ENCODE peak calls at places on chromosomes 1 and 21, in nine cellular contexts. G is uterus; N is cardiac muscle cell; L is neuronal stem cell; D is SJSA1; I is mesendoderm; F is heart right ventricle; B is GM23338; E is CD8-positive, alpha-beta memory T cell. P is an unnamed sample. For H3K36me3 and H3K27me3, the result is how much of the 10 kb centered on the place peaks cover.

GRCh38 chr1:116261227-116261626 is 111.8 kb upstream of the ATP1A1 start:
- DNase-seq in N (peak), F (no peak), D (no peak), I (peak), E (no peak), G (no peak), B (peak), L (no peak), P (no peak)

GRCh38 chr1:46481961-46482360 is 7.7 kb upstream of the DMBX1 start:
- DNase-seq in L (no peak), G (no peak), N (no peak), D (no peak), I (no peak), E (no peak), F (no peak), B (no peak), P (no peak)

GRCh38 chr21:41164981-41165650 is 2.8 kb upstream of the BACE2 start:
- DNase-seq in I (no peak), E (no peak), F (no peak), D (no peak), B (no peak), N (peak), G (peak), L (no peak), P (no peak)

GRCh38 chr1:61120998-61121397 is 38.6 kb downstream of the NFIA start:
- DNase-seq in D (no peak), I (no peak), L (no peak), N (peak), G (no peak), F (no peak), B (no peak), E (no peak), P (no peak)

GRCh38 chr21:33849839-33850238 is 65.8 kb downstream of the ATP5PO start:
- DNase-seq in F (no peak), L (no peak), N (no peak), D (no peak), I (no peak), B (no peak), E (no peak), G (no peak), P (no peak)

GRCh38 chr1:19645544-19646252 is 1.6 kb downstream of the NBL1 start:
- DNase-seq in I (no peak), F (peak), N (no peak), B (no peak), D (no peak), L (no peak), E (no peak), G (no peak), P (no peak)

GRCh38 chr1:219088778-219089557 is 84.7 kb upstream of the LYPLAL1 start:
- DNase-seq in B (no peak), I (peak), G (no peak), N (peak), L (no peak), F (peak), D (no peak), E (no peak), P (peak)

GRCh38 chr21:44784810-44785209 is 16.8 kb downstream of the UBE2G2 start:
- DNase-seq in D (no peak), E (no peak), N (no peak), B (no peak), L (no peak), F (no peak), I (no peak), G (no peak), P (peak)

GRCh38 chr21:38979271-38980196 is 173.8 kb downstream of the ETS2 start:
- DNase-seq in E (no peak), B (peak), F (no peak), N (peak), I (peak), L (no peak), D (no peak), G (no peak), P (no peak)

GRCh38 chr1:38128511-38128910 is 81.9 kb upstream of the POU3F1 start:
- DNase-seq in I (no peak), E (no peak), G (no peak), N (no peak), L (no peak), D (no peak), B (no peak), F (no peak), P (no peak)

GRCh38 chr1:204523605-204524215 is 7.5 kb downstream of the MDM4 start:
- DNase-seq in B (no peak), N (no peak), E (no peak), L (no peak), G (no peak), I (peak), F (no peak), D (no peak), P (no peak)

GRCh38 chr1:198778049-198778448 is 139.2 kb downstream of the PTPRC start:
- DNase-seq in L (no peak), D (peak), B (no peak), I (peak), F (no peak), N (no peak), E (no peak), G (no peak), P (no peak)

GRCh38 chr1:8358241-8358896 is 40.5 kb downstream of the SLC45A1 start:
- DNase-seq in B (no peak), E (no peak), F (no peak), D (no peak), I (no peak), L (no peak), N (no peak), G (peak), P (no peak)

GRCh38 chr1:8356256-8357209 is 38.6 kb downstream of the SLC45A1 start:
- DNase-seq in E (no peak), B (no peak), L (no peak), I (no peak), G (peak), D (no peak), N (no peak), F (no peak), P (no peak)

GRCh38 chr1:8358897-8359616 is 41.1 kb downstream of the SLC45A1 start:
- DNase-seq in F (no peak), E (no peak), D (no peak), N (no peak), I (no peak), B (no peak), G (peak), L (no peak), P (no peak)

GRCh38 chr1:8355439-8356255 is 37.7 kb downstream of the SLC45A1 start:
- DNase-seq in L (no peak), G (peak), F (no peak), I (no peak), D (no peak), B (no peak), E (no peak), N (no peak), P (no peak)

GRCh38 chr1:8357329-8358101 is 39.6 kb downstream of the SLC45A1 start:
- DNase-seq in B (no peak), D (no peak), G (peak), N (no peak), E (no peak), F (no peak), L (no peak), I (no peak), P (no peak)
- H3K36me3 ChIP-seq in B (under half), D (half or more), G (under half), N (half or more), E (half or more), F (half or more), L (half or more), I (under half), P (half or more)

DNA sequence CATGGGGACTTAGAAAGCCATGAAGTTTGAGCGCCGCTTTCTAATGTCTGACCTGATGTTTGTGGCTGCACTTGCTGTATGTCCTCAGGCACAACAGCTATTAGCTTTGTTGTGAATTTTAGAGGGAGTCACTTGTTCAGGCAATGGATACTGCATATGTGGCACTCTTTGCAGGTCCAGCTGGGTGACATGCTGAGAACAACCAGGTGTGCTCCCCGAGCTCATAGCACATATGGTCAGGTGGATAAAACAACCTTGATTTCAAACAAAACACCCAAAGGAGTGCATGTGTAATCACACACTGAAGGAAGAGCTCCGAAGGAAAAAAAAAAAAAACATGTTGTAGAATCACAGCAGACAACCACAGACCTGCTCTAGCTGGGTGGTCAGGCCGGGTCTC is 178.6 kb downstream of the BACH1 start:
- DNase-seq in F (no peak), I (no peak), E (no peak), G (no peak), N (no peak), B (no peak), D (no peak), L (no peak), P (no peak)
- H3K27ac ChIP-seq in F (no peak), I (no peak), E (no peak), G (no peak), N (no peak), B (no peak), D (no peak), L (no peak), P (no peak)

GRCh38 chr1:209422281-209422680 is 161.2 kb upstream of the CAMK1G start:
- DNase-seq in B (no peak), E (no peak), F (no peak), I (no peak), G (no peak), D (no peak), N (no peak), L (no peak), P (no peak)
- H3K27me3 ChIP-seq in B (under half), E (under half), F (under half), I (under half), G (under half), D (under half), N (under half), L (under half), P (under half)

DNA sequence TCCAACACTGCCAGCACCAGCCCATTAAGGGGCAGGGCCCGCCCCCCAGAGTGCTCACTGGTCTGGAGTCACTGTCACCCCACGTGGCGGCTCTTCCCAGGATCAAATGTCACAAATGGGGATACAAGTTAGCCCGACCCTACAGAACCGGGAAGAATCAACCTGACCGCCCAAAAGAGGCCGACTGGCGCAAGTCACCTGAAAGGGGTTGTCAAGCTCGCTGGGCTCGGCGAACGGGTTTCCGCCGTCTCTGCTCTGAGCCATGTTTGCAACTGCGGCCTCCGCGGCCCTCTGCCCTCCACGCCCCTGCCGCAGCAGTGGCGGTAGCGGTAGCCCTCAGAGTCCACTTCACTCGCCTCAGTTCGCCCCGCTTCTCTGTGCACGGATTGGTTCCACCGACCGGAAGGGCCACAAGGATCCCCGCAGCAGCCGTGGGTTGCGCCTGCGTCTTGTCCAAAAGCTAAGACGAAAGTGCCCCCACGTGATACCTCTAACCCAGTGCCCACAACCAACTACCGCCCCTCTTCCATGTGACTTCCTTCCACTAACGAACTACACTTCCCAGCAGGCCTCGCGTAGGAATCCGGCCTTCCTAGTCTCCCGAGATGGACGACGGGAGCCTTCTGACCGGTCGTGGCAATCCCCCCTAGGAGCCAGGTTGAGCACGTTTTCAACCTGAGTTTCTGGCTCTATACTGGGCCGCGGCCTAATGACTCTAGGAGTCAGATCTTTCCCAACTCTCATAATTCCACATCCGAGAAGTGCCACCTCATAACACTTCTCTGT is at the start of gene SCAMP3:
- DNase-seq in L (peak), G (peak), N (peak), E (peak), B (peak), D (peak), I (peak), F (peak), P (peak)
- H3K36me3 ChIP-seq in L (half or more), G (under half), N (under half), E (under half), B (under half), D (half or more), I (under half), F (half or more), P (half or more)

GRCh38 chr21:27562303-27562702 is 595.4 kb upstream of the ADAMTS5 start:
- DNase-seq in G (no peak), F (no peak), L (no peak), D (no peak), B (no peak), I (no peak), E (no peak), N (no peak), P (no peak)

GRCh38 chr21:27561116-27561515 is 594.2 kb upstream of the ADAMTS5 start:
- DNase-seq in E (no peak), F (no peak), L (no peak), I (no peak), N (no peak), G (no peak), B (no peak), D (no peak), P (no peak)

GRCh38 chr21:27566521-27566920 is 599.6 kb upstream of the ADAMTS5 start:
- DNase-seq in N (no peak), E (no peak), G (no peak), I (no peak), B (no peak), L (no peak), F (no peak), D (no peak), P (no peak)

GRCh38 chr21:27565418-27565817 is 598.5 kb upstream of the ADAMTS5 start:
- DNase-seq in L (no peak), E (no peak), G (no peak), N (no peak), F (no peak), B (no peak), D (no peak), I (no peak), P (no peak)

DNA sequence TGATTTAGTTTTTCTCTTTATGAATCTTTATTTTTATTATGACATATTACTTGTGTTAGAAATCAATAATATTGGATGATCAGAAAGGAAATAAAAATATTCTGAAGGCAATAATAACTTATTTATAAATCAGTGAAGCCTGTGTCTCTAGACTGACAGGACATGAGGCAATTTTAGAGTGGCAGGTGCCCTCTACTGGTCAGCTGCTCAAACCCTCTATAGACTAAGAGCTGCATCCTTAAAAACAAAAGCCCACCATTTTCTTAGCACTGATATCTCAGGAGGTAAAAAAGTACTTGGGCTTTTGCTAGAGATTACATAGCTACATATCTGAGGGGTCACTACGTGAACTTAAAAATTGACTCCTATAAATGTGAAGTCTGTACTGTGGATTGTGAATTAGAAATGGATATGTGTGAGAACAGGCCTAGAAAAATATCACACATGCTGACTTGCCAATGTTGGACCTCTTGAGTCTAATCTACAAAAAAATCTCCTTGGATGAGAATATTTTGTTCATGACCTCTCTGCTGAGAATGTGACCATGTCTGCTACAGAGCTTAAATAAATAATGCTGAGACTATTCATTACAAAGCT is 597.9 kb upstream of the ADAMTS5 start:
- DNase-seq in E (no peak), I (peak), L (peak), B (peak), G (peak), F (peak), D (peak), N (peak), P (no peak)
- H3K27ac ChIP-seq in E (no peak), I (no peak), L (no peak), B (no peak), G (no peak), F (no peak), D (peak), N (no peak), P (no peak)

DNA sequence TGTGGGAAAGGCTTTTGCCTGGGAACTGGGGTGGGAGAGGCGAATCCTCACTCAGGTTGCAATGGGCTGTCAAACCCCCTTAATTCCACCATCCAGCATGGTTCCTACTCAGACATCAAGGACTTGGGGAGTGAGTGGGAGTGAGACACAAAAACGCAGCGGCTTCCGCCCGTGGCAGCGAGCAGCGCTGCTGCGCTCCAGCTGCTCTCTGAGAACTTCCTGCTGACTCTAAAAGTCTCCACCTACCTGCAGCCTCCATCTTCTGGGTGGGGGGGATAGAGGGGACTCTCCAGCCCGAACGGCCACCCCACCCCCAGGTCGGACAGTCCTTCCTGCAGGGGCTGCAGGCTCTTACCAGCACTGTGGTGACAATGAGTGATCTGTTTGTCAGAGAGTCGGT is 184.4 kb downstream of the GRIK3 start:
- DNase-seq in D (no peak), L (no peak), E (no peak), F (no peak), I (no peak), G (no peak), B (no peak), N (no peak), P (no peak)
- H3K27me3 ChIP-seq in D (under half), L (under half), E (under half), F (under half), I (under half), G (under half), B (under half), N (under half), P (under half)

DNA sequence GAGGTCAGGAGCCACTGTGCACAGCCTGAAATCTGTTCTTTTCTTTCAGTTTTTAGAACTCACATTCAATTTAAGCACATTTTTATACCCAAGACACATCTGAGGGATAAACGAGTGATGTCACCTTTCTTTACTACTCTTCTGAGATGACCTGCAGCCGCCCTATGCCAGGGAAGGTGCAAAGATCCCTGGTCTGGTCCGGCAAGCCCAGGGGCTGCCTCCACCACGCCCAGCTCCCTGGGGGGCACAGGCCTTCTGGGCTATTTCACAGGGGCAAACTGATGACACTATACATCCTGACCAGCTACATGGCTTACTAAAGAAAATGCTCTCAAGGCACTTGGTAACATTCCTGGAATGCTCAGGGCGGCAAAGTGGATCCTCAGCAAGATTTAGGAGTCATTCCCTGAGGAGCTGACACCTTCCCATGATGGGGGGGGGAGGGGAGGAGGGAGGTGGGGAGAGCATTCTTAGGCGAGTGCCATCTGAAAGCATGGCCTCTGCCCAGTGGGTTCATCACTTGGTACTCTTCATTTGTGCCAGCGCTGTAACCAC is 11.3 kb downstream of the MRAP start:
- DNase-seq in L (no peak), B (peak), N (no peak), E (no peak), G (no peak), D (no peak), I (peak), F (no peak), P (peak)
- H3K36me3 ChIP-seq in L (half or more), B (under half), N (under half), E (under half), G (under half), D (under half), I (under half), F (under half), P (under half)

GRCh38 chr1:17572264-17572985 is 32.9 kb downstream of the ARHGEF10L start:
- DNase-seq in L (no peak), I (peak), F (no peak), N (no peak), D (no peak), G (no peak), B (peak), E (no peak), P (no peak)
- H3K27ac ChIP-seq in L (peak), I (no peak), F (peak), N (no peak), D (no peak), G (no peak), B (peak), E (no peak), P (peak)

GRCh38 chr1:156639601-156640101 is 2.3 kb upstream of the BCAN start:
- DNase-seq in E (no peak), G (no peak), L (no peak), N (no peak), F (no peak), B (no peak), D (no peak), I (no peak), P (no peak)
- H3K27me3 ChIP-seq in E (half or more), G (under half), L (under half), N (half or more), F (half or more), B (half or more), D (half or more), I (under half), P (under half)

GRCh38 chr1:206441336-206441967 is 28.8 kb upstream of the IKBKE start:
- DNase-seq in I (no peak), L (no peak), B (no peak), D (no peak), F (no peak), N (no peak), G (no peak), E (no peak), P (no peak)

GRCh38 chr1:206442101-206442500 is 28.2 kb upstream of the IKBKE start:
- DNase-seq in F (no peak), I (no peak), L (no peak), G (no peak), E (no peak), B (no peak), N (no peak), D (no peak), P (no peak)

GRCh38 chr1:206435450-206435849 is 34.8 kb upstream of the IKBKE start:
- DNase-seq in N (no peak), B (no peak), F (no peak), I (no peak), L (no peak), D (no peak), G (no peak), E (no peak), P (no peak)

GRCh38 chr1:206439205-206439604 is 31.1 kb upstream of the IKBKE start:
- DNase-seq in D (no peak), B (no peak), F (no peak), L (no peak), E (no peak), N (no peak), G (no peak), I (no peak), P (no peak)

DNA sequence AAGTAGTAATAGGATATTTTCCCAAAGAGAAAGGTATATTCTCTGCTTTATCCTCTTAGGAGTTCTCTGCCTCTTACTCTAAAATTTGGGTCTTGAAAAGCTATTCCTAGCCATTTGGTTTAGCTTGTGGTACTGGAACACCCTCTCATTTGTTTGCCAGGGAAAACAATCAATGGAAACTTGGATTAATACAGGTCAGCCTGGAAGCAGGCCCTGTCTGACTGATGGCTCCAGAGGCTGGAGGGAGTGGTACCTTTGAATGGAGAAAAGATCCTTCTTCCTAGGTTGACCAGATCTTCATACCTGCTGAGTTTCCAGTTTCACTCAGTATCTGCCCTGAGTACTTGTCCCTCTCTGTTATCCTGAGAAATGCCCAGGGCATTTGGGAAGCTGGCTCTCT is 31.7 kb upstream of the IKBKE start:
- DNase-seq in E (no peak), L (no peak), G (no peak), F (no peak), D (no peak), N (no peak), B (no peak), I (no peak), P (no peak)
- H3K36me3 ChIP-seq in E (under half), L (half or more), G (under half), F (half or more), D (half or more), N (under half), B (under half), I (under half), P (under half)